ENCODE peak calls at places on chromosomes 11 and 22, in eight cellular contexts. One of them, this sample, is unnamed.

GRCh38 chr11:32113200-32113599 is 22.3 kb downstream of the RCN1 start:
- DNase-seq in IMR-90: no peak
- DNase-seq in esophagus squamous epithelium: no peak
- DNase-seq in thyroid gland: no peak
- DNase-seq in ovary: no peak
- DNase-seq in heart left ventricle: no peak
- DNase-seq in GM12891: no peak
- DNase-seq in uterus: no peak
- DNase-seq in this sample: no peak

GRCh38 chr11:123559418-123559817 is 95.0 kb downstream of the SCN3B start:
- DNase-seq in heart left ventricle: no peak
- DNase-seq in IMR-90: peak
- DNase-seq in uterus: no peak
- DNase-seq in ovary: no peak
- DNase-seq in thyroid gland: no peak
- DNase-seq in esophagus squamous epithelium: no peak
- DNase-seq in GM12891: no peak
- DNase-seq in this sample: no peak

GRCh38 chr11:47501095-47501494 is 51.8 kb downstream of the CELF1 start:
- DNase-seq in IMR-90: no peak
- DNase-seq in heart left ventricle: no peak
- DNase-seq in thyroid gland: no peak
- DNase-seq in ovary: no peak
- DNase-seq in uterus: no peak
- DNase-seq in esophagus squamous epithelium: no peak
- DNase-seq in GM12891: no peak
- DNase-seq in this sample: no peak

GRCh38 chr22:26777402-26777801 is 120.0 kb downstream of the MIAT start:
- DNase-seq in heart left ventricle: no peak
- DNase-seq in thyroid gland: no peak
- DNase-seq in uterus: no peak
- DNase-seq in ovary: no peak
- DNase-seq in IMR-90: peak
- DNase-seq in GM12891: no peak
- DNase-seq in esophagus squamous epithelium: no peak
- DNase-seq in this sample: no peak

GRCh38 chr11:87173185-87174039 is 135.7 kb downstream of the TMEM135 start:
- DNase-seq in esophagus squamous epithelium: no peak
- DNase-seq in thyroid gland: no peak
- DNase-seq in uterus: no peak
- DNase-seq in GM12891: no peak
- DNase-seq in ovary: no peak
- DNase-seq in IMR-90: peak
- DNase-seq in heart left ventricle: no peak
- DNase-seq in this sample: no peak

GRCh38 chr22:46931414-46931813 is 169.0 kb downstream of the TBC1D22A start:
- DNase-seq in ovary: no peak
- DNase-seq in uterus: no peak
- DNase-seq in esophagus squamous epithelium: no peak
- DNase-seq in IMR-90: no peak
- DNase-seq in GM12891: no peak
- DNase-seq in heart left ventricle: no peak
- DNase-seq in thyroid gland: peak
- DNase-seq in this sample: no peak

GRCh38 chr11:27468209-27468608 is 4.4 kb downstream of the LGR4 start:
- DNase-seq in heart left ventricle: no peak
- DNase-seq in ovary: no peak
- DNase-seq in esophagus squamous epithelium: no peak
- DNase-seq in GM12891: no peak
- DNase-seq in IMR-90: peak
- DNase-seq in uterus: no peak
- DNase-seq in thyroid gland: no peak
- DNase-seq in this sample: no peak

GRCh38 chr22:37638351-37639069 is 959 bp upstream of the SH3BP1 start:
- DNase-seq in thyroid gland: no peak
- DNase-seq in uterus: no peak
- DNase-seq in esophagus squamous epithelium: no peak
- DNase-seq in heart left ventricle: no peak
- DNase-seq in IMR-90: no peak
- DNase-seq in GM12891: no peak
- DNase-seq in ovary: no peak
- DNase-seq in this sample: no peak

GRCh38 chr22:36470994-36471331 is 10.5 kb downstream of the TXN2 start:
- DNase-seq in thyroid gland: no peak
- DNase-seq in uterus: peak
- DNase-seq in esophagus squamous epithelium: no peak
- DNase-seq in heart left ventricle: no peak
- DNase-seq in GM12891: no peak
- DNase-seq in ovary: no peak
- DNase-seq in IMR-90: peak
- DNase-seq in this sample: no peak

GRCh38 chr11:18369398-18369797 is 25.0 kb upstream of the LDHA start:
- DNase-seq in esophagus squamous epithelium: no peak
- DNase-seq in heart left ventricle: no peak
- DNase-seq in thyroid gland: no peak
- DNase-seq in uterus: no peak
- DNase-seq in IMR-90: no peak
- DNase-seq in GM12891: no peak
- DNase-seq in ovary: no peak
- DNase-seq in this sample: no peak

GRCh38 chr11:47259178-47259977 is 1.6 kb downstream of the NR1H3 start:
- DNase-seq in heart left ventricle: peak
- DNase-seq in ovary: no peak
- DNase-seq in IMR-90: peak
- DNase-seq in uterus: no peak
- DNase-seq in esophagus squamous epithelium: no peak
- DNase-seq in thyroid gland: peak
- DNase-seq in GM12891: no peak
- DNase-seq in this sample: no peak

GRCh38 chr11:108128772-108129171 is 7.4 kb downstream of the ACAT1 start:
- DNase-seq in heart left ventricle: no peak
- DNase-seq in GM12891: no peak
- DNase-seq in IMR-90: no peak
- DNase-seq in uterus: no peak
- DNase-seq in thyroid gland: no peak
- DNase-seq in esophagus squamous epithelium: no peak
- DNase-seq in ovary: no peak
- DNase-seq in this sample: no peak

GRCh38 chr11:119025978-119026766 is 4.5 kb downstream of the SLC37A4 start:
- DNase-seq in heart left ventricle: no peak
- DNase-seq in IMR-90: no peak
- DNase-seq in esophagus squamous epithelium: no peak
- DNase-seq in GM12891: no peak
- DNase-seq in uterus: no peak
- DNase-seq in thyroid gland: no peak
- DNase-seq in ovary: no peak
- DNase-seq in this sample: no peak
- TF ChIP-seq POLR2A in heart left ventricle: no peak
- TF ChIP-seq POLR2A in IMR-90: no peak
- TF ChIP-seq POLR2A in esophagus squamous epithelium: no peak
- TF ChIP-seq POLR2A in GM12891: no peak
- TF ChIP-seq POLR2A in uterus: no peak
- TF ChIP-seq POLR2A in thyroid gland: no peak
- TF ChIP-seq POLR2A in ovary: no peak
- TF ChIP-seq POLR2A in this sample: no peak

GRCh38 chr11:66545701-66546367 is at the start of gene ZDHHC24:
- DNase-seq in thyroid gland: peak
- DNase-seq in IMR-90: peak
- DNase-seq in ovary: peak
- DNase-seq in heart left ventricle: peak
- DNase-seq in GM12891: peak
- DNase-seq in uterus: peak
- DNase-seq in esophagus squamous epithelium: peak
- DNase-seq in this sample: peak
- TF ChIP-seq POLR2A in thyroid gland: peak
- TF ChIP-seq POLR2A in IMR-90: peak
- TF ChIP-seq POLR2A in ovary: no peak
- TF ChIP-seq POLR2A in heart left ventricle: peak
- TF ChIP-seq POLR2A in GM12891: peak
- TF ChIP-seq POLR2A in uterus: peak
- TF ChIP-seq POLR2A in esophagus squamous epithelium: no peak
- TF ChIP-seq POLR2A in this sample: peak

GRCh38 chr22:23404689-23405365 is 175.3 kb downstream of the IGLL1 start:
- DNase-seq in uterus: no peak
- DNase-seq in GM12891: no peak
- DNase-seq in IMR-90: peak
- DNase-seq in ovary: peak
- DNase-seq in thyroid gland: peak
- DNase-seq in esophagus squamous epithelium: no peak
- DNase-seq in heart left ventricle: no peak
- DNase-seq in this sample: no peak

GRCh38 chr22:23403152-23403719 is 176.9 kb downstream of the IGLL1 start:
- DNase-seq in uterus: no peak
- DNase-seq in heart left ventricle: no peak
- DNase-seq in thyroid gland: no peak
- DNase-seq in GM12891: no peak
- DNase-seq in esophagus squamous epithelium: no peak
- DNase-seq in ovary: peak
- DNase-seq in IMR-90: no peak
- DNase-seq in this sample: no peak

GRCh38 chr22:23405366-23405851 is 174.7 kb downstream of the IGLL1 start:
- DNase-seq in GM12891: no peak
- DNase-seq in uterus: no peak
- DNase-seq in IMR-90: no peak
- DNase-seq in thyroid gland: no peak
- DNase-seq in ovary: no peak
- DNase-seq in heart left ventricle: no peak
- DNase-seq in esophagus squamous epithelium: no peak
- DNase-seq in this sample: no peak

GRCh38 chr22:23402275-23403151 is 177.6 kb downstream of the IGLL1 start:
- DNase-seq in thyroid gland: peak
- DNase-seq in esophagus squamous epithelium: no peak
- DNase-seq in ovary: peak
- DNase-seq in uterus: no peak
- DNase-seq in heart left ventricle: peak
- DNase-seq in IMR-90: peak
- DNase-seq in GM12891: peak
- DNase-seq in this sample: peak

DNA sequence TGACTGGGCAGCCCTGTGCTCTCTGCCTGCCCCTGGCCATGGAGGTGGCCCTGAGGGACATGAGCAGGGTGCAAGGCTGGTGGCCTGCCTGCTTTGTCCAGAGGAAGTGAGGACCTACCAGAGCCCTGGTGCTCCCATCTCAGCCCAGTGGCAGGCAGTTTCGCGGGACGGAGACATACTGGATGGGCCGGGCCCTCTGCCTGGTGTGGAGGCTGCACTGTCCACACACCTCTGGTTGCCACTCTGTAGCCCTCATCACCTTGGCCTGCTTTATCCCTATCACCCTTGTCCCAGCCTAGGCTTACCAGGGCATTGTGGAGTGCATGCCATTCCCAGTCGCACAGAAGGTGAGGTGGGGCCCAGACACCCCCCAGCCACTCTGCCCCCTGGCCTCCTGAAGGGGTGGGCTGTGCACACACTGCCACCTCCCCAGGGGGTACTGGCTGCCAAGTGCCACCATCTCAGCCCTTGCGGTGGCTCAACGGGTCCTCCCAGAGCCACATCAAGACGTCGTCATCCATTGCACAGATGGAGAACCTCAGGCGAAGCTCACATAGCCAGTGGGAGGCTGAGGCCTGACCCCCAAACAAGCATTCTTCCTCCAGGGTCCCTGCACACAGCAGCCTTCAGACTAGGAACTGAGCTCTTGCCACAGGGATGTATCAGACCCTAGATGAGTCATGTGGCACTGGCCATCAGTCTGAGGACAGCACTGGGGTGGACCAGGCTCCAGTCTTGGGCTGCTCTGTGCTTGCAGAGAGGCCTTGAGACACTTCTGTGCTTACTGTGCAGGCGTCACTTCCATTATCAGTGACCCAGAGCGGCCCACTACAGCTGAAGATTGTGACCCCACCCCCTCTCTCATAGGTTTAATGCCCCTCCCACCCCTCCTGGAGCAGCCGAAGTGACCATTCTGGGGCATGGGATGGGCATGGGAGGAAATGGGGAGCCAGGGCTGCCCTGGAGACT is 176.1 kb downstream of the IGLL1 start:
- DNase-seq in thyroid gland: peak
- DNase-seq in GM12891: no peak
- DNase-seq in heart left ventricle: no peak
- DNase-seq in ovary: no peak
- DNase-seq in esophagus squamous epithelium: no peak
- DNase-seq in uterus: no peak
- DNase-seq in IMR-90: no peak
- DNase-seq in this sample: no peak
- TF ChIP-seq POLR2A in thyroid gland: no peak
- TF ChIP-seq POLR2A in GM12891: no peak
- TF ChIP-seq POLR2A in heart left ventricle: no peak
- TF ChIP-seq POLR2A in ovary: no peak
- TF ChIP-seq POLR2A in esophagus squamous epithelium: no peak
- TF ChIP-seq POLR2A in uterus: no peak
- TF ChIP-seq POLR2A in IMR-90: no peak
- TF ChIP-seq POLR2A in this sample: no peak

GRCh38 chr22:50508897-50509296 is 873 bp downstream of the NCAPH2 start:
- DNase-seq in heart left ventricle: no peak
- DNase-seq in GM12891: no peak
- DNase-seq in ovary: no peak
- DNase-seq in uterus: no peak
- DNase-seq in thyroid gland: no peak
- DNase-seq in esophagus squamous epithelium: no peak
- DNase-seq in IMR-90: no peak
- DNase-seq in this sample: no peak

GRCh38 chr22:50507991-50508884 is at the start of gene NCAPH2:
- DNase-seq in GM12891: peak
- DNase-seq in esophagus squamous epithelium: peak
- DNase-seq in ovary: peak
- DNase-seq in thyroid gland: peak
- DNase-seq in heart left ventricle: peak
- DNase-seq in IMR-90: peak
- DNase-seq in uterus: peak
- DNase-seq in this sample: peak

GRCh38 chr22:50505776-50506610 is 1.5 kb downstream of the LMF2 start:
- DNase-seq in ovary: peak
- DNase-seq in esophagus squamous epithelium: no peak
- DNase-seq in IMR-90: no peak
- DNase-seq in uterus: no peak
- DNase-seq in GM12891: no peak
- DNase-seq in heart left ventricle: no peak
- DNase-seq in thyroid gland: no peak
- DNase-seq in this sample: no peak

GRCh38 chr22:50506611-50507420 is 686 bp downstream of the LMF2 start:
- DNase-seq in ovary: peak
- DNase-seq in uterus: no peak
- DNase-seq in GM12891: no peak
- DNase-seq in thyroid gland: no peak
- DNase-seq in IMR-90: no peak
- DNase-seq in heart left ventricle: peak
- DNase-seq in esophagus squamous epithelium: no peak
- DNase-seq in this sample: peak

DNA sequence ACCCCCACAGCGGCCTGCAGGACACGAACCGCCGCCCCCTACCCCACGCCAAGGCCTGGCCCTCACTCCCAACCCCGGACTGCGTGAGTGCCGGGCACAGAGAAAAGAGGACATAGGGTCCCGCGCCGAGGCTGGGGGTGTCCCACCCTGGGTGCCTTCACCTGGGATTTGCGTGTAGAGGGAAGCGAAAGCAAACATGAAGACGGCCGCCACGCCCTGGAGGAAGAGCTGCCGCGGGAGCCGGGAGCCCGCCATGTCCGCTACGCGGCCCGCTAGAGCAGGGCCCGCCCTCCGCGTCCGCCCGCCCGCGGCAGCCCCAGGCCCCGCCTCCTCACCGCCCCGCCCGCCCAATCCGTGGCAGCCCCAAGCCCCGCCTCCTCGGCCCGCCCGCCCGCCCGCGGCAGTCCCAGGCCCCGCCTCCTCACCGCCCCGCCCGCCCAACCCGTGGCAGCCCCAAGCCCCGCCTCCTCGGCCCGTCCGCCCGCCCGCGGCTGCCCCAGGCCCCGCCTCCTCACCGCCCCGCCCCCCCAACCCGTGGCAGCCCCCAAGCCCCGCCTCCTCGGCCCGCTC is at the start of gene LMF2:
- DNase-seq in GM12891: peak
- DNase-seq in esophagus squamous epithelium: no peak
- DNase-seq in ovary: peak
- DNase-seq in uterus: peak
- DNase-seq in heart left ventricle: peak
- DNase-seq in thyroid gland: peak
- DNase-seq in IMR-90: no peak
- DNase-seq in this sample: peak
- TF ChIP-seq POLR2A in GM12891: peak
- TF ChIP-seq POLR2A in esophagus squamous epithelium: no peak
- TF ChIP-seq POLR2A in ovary: peak
- TF ChIP-seq POLR2A in uterus: peak
- TF ChIP-seq POLR2A in heart left ventricle: peak
- TF ChIP-seq POLR2A in thyroid gland: peak
- TF ChIP-seq POLR2A in IMR-90: peak
- TF ChIP-seq POLR2A in this sample: peak

This sample was measured in GM12892.